ENCODE peak calls at places on chromosomes 16 and 17, in four cellular contexts. J is activated gamma-delta T cell treated with anti-CD3 and anti-CD28 coated beads, Interleukin-2, amount 50 U/mL, for 16 hours; B is GDM1; U is stimulated activated CD4-positive, alpha-beta T cell treated with anti-CD3 and anti-CD28 coated beads, Interleukin-1b, Interleukin-23, amount 100 ng/mL, for 24 hours. R is an unnamed sample.

GRCh38 chr16:72837846-72838661 is 209.9 kb downstream of the ZFHX3 start:
- DNase-seq in J (no peak), B (no peak), U (no peak), R (no peak)

GRCh38 chr16:31052131-31052530 is 18.8 kb downstream of the STX4 start:
- DNase-seq in J (no peak), B (no peak), U (no peak), R (peak)

GRCh38 chr17:19539040-19539399 is 5.4 kb downstream of the SLC47A1 start:
- DNase-seq in J (no peak), B (no peak), U (no peak), R (no peak)

GRCh38 chr16:56653218-56653617 is 1.5 kb downstream of the MT1B start:
- DNase-seq in J (no peak), B (no peak), U (no peak), R (no peak)

GRCh38 chr17:77854759-77855745 is 103.5 kb upstream of the TNRC6C start:
- DNase-seq in J (no peak), B (no peak), U (no peak), R (peak)

GRCh38 chr16:25614836-25615235 is 76.9 kb upstream of the HS3ST4 start:
- DNase-seq in J (no peak), B (no peak), U (no peak), R (no peak)

GRCh38 chr16:379961-380836 is 1.6 kb downstream of the PGAP6 start:
- DNase-seq in J (no peak), B (no peak), U (no peak), R (no peak)

GRCh38 chr16:3256146-3256875 is at the start of gene MEFV:
- DNase-seq in J (no peak), B (no peak), U (no peak), R (no peak)

GRCh38 chr17:76683011-76683755 is 27.6 kb downstream of the MXRA7 start:
- DNase-seq in J (no peak), B (no peak), U (no peak), R (no peak)